ENCODE peak calls at places on chromosomes 3 and 15, in nine cellular contexts. V is HCT116, H is fibroblast of lung, F is GM23338, Y is osteoblast, X is mammary epithelial cell, Z is Karpas-422, O is IMR-90, R is astrocyte. J is an unnamed sample.

GRCh38 chr15:75982468-75982867 is 29.8 kb downstream of the NRG4 start:
- DNase-seq in V (no peak), H (no peak), F (peak; percentile 15), Y (no peak), X (no peak), Z (no peak), O (no peak), R (no peak), J (no peak)

GRCh38 chr15:25784876-25785642 is 78.1 kb downstream of the ATP10A start:
- DNase-seq in V (no peak), H (peak; percentile 89), F (no peak), Y (peak; percentile 98), X (no peak), Z (no peak), O (peak; percentile 94), R (peak; percentile 87), J (no peak)

GRCh38 chr15:33064878-33065277 is 129.6 kb downstream of the FMN1 start:
- DNase-seq in V (no peak), H (peak; percentile 84), F (no peak), Y (peak; percentile 71), X (peak; percentile 57), Z (no peak), O (peak; percentile 81), R (peak; percentile 77), J (peak; percentile 59)

GRCh38 chr15:83066034-83066760 is 855 bp downstream of the BTBD1 start:
- DNase-seq in V (no peak), H (no peak), F (no peak), Y (no peak), X (peak; percentile 16), Z (peak; percentile 56), O (no peak), R (no peak), J (peak; percentile 13)

GRCh38 chr3:57961828-57962447 is 46.3 kb upstream of the FLNB start:
- DNase-seq in V (peak; percentile 56), H (peak; percentile 41), F (peak; percentile 73), Y (no peak), X (peak; percentile 64), Z (peak; percentile 69), O (peak; percentile 61), R (no peak), J (peak; percentile 81)

GRCh38 chr15:51768018-51768417 is 16.6 kb downstream of the TMOD2 start:
- DNase-seq in V (no peak), H (no peak), F (no peak), Y (no peak), X (no peak), Z (no peak), O (no peak), R (no peak), J (no peak)

GRCh38 chr3:50435382-50435781 is 68.1 kb downstream of the CACNA2D2 start:
- DNase-seq in V (no peak), H (no peak), F (no peak), Y (no peak), X (no peak), Z (no peak), O (no peak), R (no peak), J (no peak)

GRCh38 chr15:27770086-27770607 is 329.0 kb downstream of the OCA2 start:
- DNase-seq in V (no peak), H (no peak), F (no peak), Y (no peak), X (no peak), Z (no peak), O (no peak), R (no peak), J (no peak)

GRCh38 chr15:81312790-81313543 is 11.0 kb downstream of the STARD5 start:
- DNase-seq in V (peak; percentile 84), H (peak; percentile 98), F (no peak), Y (peak; percentile 97), X (peak; percentile 99), Z (no peak), O (peak; percentile 99), R (peak; percentile 98), J (peak; percentile 99)

GRCh38 chr3:47008851-47009224 is 29.4 kb downstream of the NBEAL2 start:
- DNase-seq in V (no peak), H (no peak), F (no peak), Y (no peak), X (no peak), Z (no peak), O (no peak), R (no peak), J (no peak)

GRCh38 chr15:51089699-51090098 is 5.0 kb downstream of the TNFAIP8L3 start:
- DNase-seq in V (no peak), H (peak; percentile 48), F (no peak), Y (peak; percentile 62), X (no peak), Z (no peak), O (peak; percentile 22), R (peak; percentile 37), J (no peak)

DNA sequence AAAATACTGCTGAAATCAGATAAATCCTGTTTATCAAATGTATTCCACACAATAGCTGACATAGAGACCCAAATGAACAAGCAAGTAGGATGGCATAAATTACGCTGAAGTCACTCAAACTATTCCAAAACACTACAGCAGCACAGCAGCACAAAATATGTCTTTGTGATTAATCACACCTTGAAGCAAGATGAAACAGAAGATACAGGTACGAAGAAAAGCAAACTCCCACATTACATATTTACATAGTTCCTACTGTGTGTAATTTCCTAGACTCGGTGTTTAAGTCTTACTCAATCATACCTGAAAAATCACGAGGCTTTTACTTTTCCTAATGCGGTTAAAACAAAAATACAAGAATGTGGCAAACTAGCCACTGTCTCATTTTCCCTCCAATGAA is 38.3 kb downstream of the CHSY1 start:
- DNase-seq in V (no peak), H (no peak), F (no peak), Y (no peak), X (peak; percentile 35), Z (no peak), O (no peak), R (no peak), J (no peak)
- H4K20me1 ChIP-seq in V (peaks cover 17% of the 10 kb centered on the region), H (no peaks in the 10 kb centered on the region), F (peaks cover 33% of the 10 kb centered on the region), Y (peaks cover 36% of the 10 kb centered on the region), X (peaks cover 2% of the 10 kb centered on the region), Z (peaks cover 62% of the 10 kb centered on the region), O (peaks cover 75% of the 10 kb centered on the region), R (peaks cover 88% of the 10 kb centered on the region), J (peaks cover 13% of the 10 kb centered on the region)

GRCh38 chr3:197201840-197202452 is 96.5 kb downstream of the DLG1 start:
- DNase-seq in V (no peak), H (no peak), F (no peak), Y (no peak), X (no peak), Z (no peak), O (no peak), R (no peak), J (no peak)

GRCh38 chr3:197204729-197205128 is 93.7 kb downstream of the DLG1 start:
- DNase-seq in V (no peak), H (no peak), F (no peak), Y (no peak), X (no peak), Z (no peak), O (no peak), R (no peak), J (no peak)

GRCh38 chr3:197203714-197204146 is 94.7 kb downstream of the DLG1 start:
- DNase-seq in V (no peak), H (no peak), F (peak; percentile 70), Y (no peak), X (no peak), Z (no peak), O (no peak), R (no peak), J (no peak)

GRCh38 chr3:197205265-197205664 is 93.1 kb downstream of the DLG1 start:
- DNase-seq in V (no peak), H (no peak), F (no peak), Y (no peak), X (no peak), Z (no peak), O (no peak), R (no peak), J (no peak)

GRCh38 chr3:197202694-197203093 is 95.7 kb downstream of the DLG1 start:
- DNase-seq in V (no peak), H (peak; percentile 51), F (no peak), Y (no peak), X (no peak), Z (no peak), O (no peak), R (peak; percentile 43), J (no peak)
- H4K20me1 ChIP-seq in V (peaks cover 29% of the 10 kb centered on the region), H (no peaks in the 10 kb centered on the region), F (peaks cover 30% of the 10 kb centered on the region), Y (peaks cover 45% of the 10 kb centered on the region), X (peaks cover 2% of the 10 kb centered on the region), Z (no peaks in the 10 kb centered on the region), O (peaks cover 45% of the 10 kb centered on the region), R (peaks cover 97% of the 10 kb centered on the region), J (peaks cover 20% of the 10 kb centered on the region)

GRCh38 chr3:39139442-39139841 is 13.9 kb downstream of the CSRNP1 start:
- DNase-seq in V (no peak), H (no peak), F (no peak), Y (no peak), X (no peak), Z (no peak), O (no peak), R (no peak), J (no peak)

GRCh38 chr3:39142067-39142466 is 11.3 kb downstream of the CSRNP1 start:
- DNase-seq in V (no peak), H (no peak), F (no peak), Y (no peak), X (no peak), Z (no peak), O (no peak), R (no peak), J (no peak)

GRCh38 chr3:39138804-39139415 is 14.5 kb downstream of the CSRNP1 start:
- DNase-seq in V (no peak), H (peak; percentile 51), F (no peak), Y (peak; percentile 78), X (no peak), Z (no peak), O (peak; percentile 47), R (no peak), J (no peak)

GRCh38 chr3:39141211-39141995 is 12.0 kb downstream of the CSRNP1 start:
- DNase-seq in V (no peak), H (peak; percentile 45), F (no peak), Y (no peak), X (peak; percentile 84), Z (no peak), O (peak; percentile 39), R (peak; percentile 38), J (peak; percentile 93)

DNA sequence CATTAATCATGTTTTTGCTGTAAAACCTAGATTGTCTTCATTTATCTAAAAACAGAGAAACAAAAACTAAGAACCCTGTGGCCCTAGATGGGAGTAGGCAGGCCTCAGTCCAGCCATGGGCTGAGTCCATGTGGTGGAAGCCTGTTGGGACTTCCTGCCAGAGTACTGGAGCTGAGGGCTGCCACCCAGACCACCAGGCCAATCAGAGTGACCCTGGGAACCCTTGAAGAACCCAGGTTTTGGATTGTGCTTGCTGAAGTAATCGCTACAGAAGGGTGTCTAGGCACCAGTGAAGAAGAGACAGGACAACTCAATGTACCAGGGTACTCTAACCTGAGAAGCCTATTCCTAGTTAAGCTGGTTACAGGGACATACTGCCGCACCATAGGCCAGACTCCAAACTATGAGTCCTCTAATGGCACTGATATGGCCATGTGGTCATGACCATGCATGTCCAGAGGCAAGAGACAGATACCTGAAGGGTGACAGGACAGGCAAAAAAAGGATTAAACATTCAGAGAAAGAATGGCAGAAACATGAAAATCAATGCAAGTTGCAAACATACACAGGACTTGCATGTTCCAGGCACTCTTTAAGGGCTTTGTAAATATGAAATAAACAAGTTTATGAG is 12.9 kb downstream of the CSRNP1 start:
- DNase-seq in V (no peak), H (no peak), F (no peak), Y (no peak), X (peak; percentile 51), Z (no peak), O (no peak), R (no peak), J (peak; percentile 28)
- H4K20me1 ChIP-seq in V (no peaks in the 10 kb centered on the region), H (no peaks in the 10 kb centered on the region), F (peaks cover 3% of the 10 kb centered on the region), Y (peaks cover 33% of the 10 kb centered on the region), X (no peaks in the 10 kb centered on the region), Z (no peaks in the 10 kb centered on the region), O (peaks cover 75% of the 10 kb centered on the region), R (peaks cover 80% of the 10 kb centered on the region), J (peaks cover 45% of the 10 kb centered on the region)

GRCh38 chr3:37266809-37267208 is 92.4 kb upstream of the LRRFIP2 start:
- DNase-seq in V (no peak), H (no peak), F (no peak), Y (no peak), X (no peak), Z (no peak), O (no peak), R (no peak), J (no peak)
- H4K20me1 ChIP-seq in V (no peaks in the 10 kb centered on the region), H (no peaks in the 10 kb centered on the region), F (peaks cover 21% of the 10 kb centered on the region), Y (peaks cover 54% of the 10 kb centered on the region), X (no peaks in the 10 kb centered on the region), Z (no peaks in the 10 kb centered on the region), O (peaks cover 69% of the 10 kb centered on the region), R (peaks cover 86% of the 10 kb centered on the region), J (peaks cover 34% of the 10 kb centered on the region)

J was measured in PC-3.